ENCODE peak calls at places on chromosomes 13 and 19, in six cellular contexts. One of them, this sample, is unnamed.

GRCh38 chr13:74226791-74227475 is 92.7 kb upstream of the KLF12 start:
- DNase-seq in GM12878: no peak
- DNase-seq in K562: no peak
- DNase-seq in HEK293T: no peak
- DNase-seq in IMR-90: peak
- DNase-seq in HepG2: no peak
- DNase-seq in this sample: no peak

GRCh38 chr13:113887700-113888201 is 23.9 kb upstream of the GAS6 start:
- DNase-seq in GM12878: no peak
- DNase-seq in IMR-90: no peak
- DNase-seq in HepG2: no peak
- DNase-seq in K562: no peak
- DNase-seq in HEK293T: no peak
- DNase-seq in this sample: no peak

GRCh38 chr13:95564948-95565347 is 12.4 kb downstream of the CLDN10 start:
- DNase-seq in HEK293T: no peak
- DNase-seq in GM12878: no peak
- DNase-seq in K562: no peak
- DNase-seq in IMR-90: peak
- DNase-seq in HepG2: no peak
- DNase-seq in this sample: no peak

GRCh38 chr13:112781881-112782361 is 92.1 kb downstream of the ATP11A start:
- DNase-seq in IMR-90: no peak
- DNase-seq in HepG2: no peak
- DNase-seq in GM12878: no peak
- DNase-seq in K562: no peak
- DNase-seq in HEK293T: no peak
- DNase-seq in this sample: no peak

GRCh38 chr13:35855531-35856019 is 275.6 kb downstream of the DCLK1 start:
- DNase-seq in GM12878: no peak
- DNase-seq in IMR-90: no peak
- DNase-seq in HEK293T: peak
- DNase-seq in K562: no peak
- DNase-seq in HepG2: no peak
- DNase-seq in this sample: peak

GRCh38 chr19:289651-290538 is 1.3 kb downstream of the PLPP2 start:
- DNase-seq in HepG2: peak
- DNase-seq in HEK293T: no peak
- DNase-seq in GM12878: no peak
- DNase-seq in IMR-90: peak
- DNase-seq in K562: peak
- DNase-seq in this sample: peak

GRCh38 chr13:48210178-48210577 is 22.8 kb upstream of the ITM2B start:
- DNase-seq in K562: no peak
- DNase-seq in HEK293T: no peak
- DNase-seq in IMR-90: peak
- DNase-seq in GM12878: no peak
- DNase-seq in HepG2: no peak
- DNase-seq in this sample: peak

GRCh38 chr13:35785563-35786327 is 309.3 kb upstream of the MAB21L1 start:
- DNase-seq in K562: no peak
- DNase-seq in HepG2: no peak
- DNase-seq in GM12878: no peak
- DNase-seq in IMR-90: no peak
- DNase-seq in HEK293T: no peak
- DNase-seq in this sample: no peak

GRCh38 chr13:43232144-43232840 is 208.9 kb downstream of the DNAJC15 start:
- DNase-seq in GM12878: no peak
- DNase-seq in K562: no peak
- DNase-seq in HEK293T: no peak
- DNase-seq in HepG2: no peak
- DNase-seq in IMR-90: no peak
- DNase-seq in this sample: no peak

GRCh38 chr13:40187324-40187795 is 479.1 kb downstream of the FOXO1 start:
- DNase-seq in HEK293T: peak
- DNase-seq in K562: no peak
- DNase-seq in GM12878: no peak
- DNase-seq in IMR-90: no peak
- DNase-seq in HepG2: no peak
- DNase-seq in this sample: no peak

GRCh38 chr13:45328661-45329105 is 12.3 kb downstream of the TPT1 start:
- DNase-seq in IMR-90: peak
- DNase-seq in K562: no peak
- DNase-seq in HepG2: no peak
- DNase-seq in GM12878: no peak
- DNase-seq in HEK293T: no peak
- DNase-seq in this sample: no peak

GRCh38 chr19:3304871-3305423 is 61.4 kb upstream of the NFIC start:
- DNase-seq in IMR-90: peak
- DNase-seq in HEK293T: peak
- DNase-seq in K562: peak
- DNase-seq in GM12878: peak
- DNase-seq in HepG2: peak
- DNase-seq in this sample: peak

GRCh38 chr13:61918841-61919240 is 503.2 kb upstream of the PCDH20 start:
- DNase-seq in HepG2: no peak
- DNase-seq in IMR-90: no peak
- DNase-seq in GM12878: no peak
- DNase-seq in K562: no peak
- DNase-seq in HEK293T: no peak
- DNase-seq in this sample: no peak

GRCh38 chr13:21124853-21125252 is 51.5 kb downstream of the SKA3 start:
- DNase-seq in HepG2: peak
- DNase-seq in GM12878: no peak
- DNase-seq in HEK293T: peak
- DNase-seq in K562: no peak
- DNase-seq in IMR-90: peak
- DNase-seq in this sample: no peak

GRCh38 chr13:110109140-110109783 is 197.7 kb downstream of the COL4A1 start:
- DNase-seq in HEK293T: no peak
- DNase-seq in GM12878: no peak
- DNase-seq in HepG2: no peak
- DNase-seq in K562: no peak
- DNase-seq in IMR-90: no peak
- DNase-seq in this sample: no peak

GRCh38 chr13:29954082-29955043 is 103.9 kb upstream of the UBL3 start:
- DNase-seq in HepG2: no peak
- DNase-seq in K562: no peak
- DNase-seq in HEK293T: no peak
- DNase-seq in GM12878: no peak
- DNase-seq in IMR-90: no peak
- DNase-seq in this sample: no peak

GRCh38 chr19:29682236-29682895 is 17.1 kb downstream of the PLEKHF1 start:
- DNase-seq in HepG2: no peak
- DNase-seq in IMR-90: no peak
- DNase-seq in GM12878: no peak
- DNase-seq in HEK293T: no peak
- DNase-seq in K562: no peak
- DNase-seq in this sample: no peak

GRCh38 chr13:112784811-112785418 is 95.1 kb downstream of the ATP11A start:
- DNase-seq in GM12878: no peak
- DNase-seq in HepG2: no peak
- DNase-seq in IMR-90: no peak
- DNase-seq in K562: no peak
- DNase-seq in HEK293T: no peak
- DNase-seq in this sample: no peak

GRCh38 chr19:41872384-41872774 is 4.7 kb upstream of the CD79A start:
- DNase-seq in HEK293T: no peak
- DNase-seq in K562: no peak
- DNase-seq in GM12878: no peak
- DNase-seq in IMR-90: no peak
- DNase-seq in HepG2: no peak
- DNase-seq in this sample: no peak

GRCh38 chr19:5673752-5674151 is 6.6 kb downstream of the MICOS13 start:
- DNase-seq in HEK293T: no peak
- DNase-seq in IMR-90: no peak
- DNase-seq in HepG2: no peak
- DNase-seq in GM12878: no peak
- DNase-seq in K562: no peak
- DNase-seq in this sample: no peak

GRCh38 chr13:57629821-57630235 is 1.7 kb upstream of the PCDH17 start:
- DNase-seq in K562: peak
- DNase-seq in HepG2: no peak
- DNase-seq in IMR-90: peak
- DNase-seq in HEK293T: peak
- DNase-seq in GM12878: no peak
- DNase-seq in this sample: no peak

GRCh38 chr13:101757446-101758039 is 305.1 kb downstream of the ITGBL1 start:
- DNase-seq in K562: no peak
- DNase-seq in IMR-90: peak
- DNase-seq in HepG2: no peak
- DNase-seq in HEK293T: peak
- DNase-seq in GM12878: no peak
- DNase-seq in this sample: peak

GRCh38 chr13:106533940-106534843 is 1.3 kb downstream of the EFNB2 start:
- DNase-seq in GM12878: no peak
- DNase-seq in HEK293T: no peak
- DNase-seq in HepG2: no peak
- DNase-seq in IMR-90: peak
- DNase-seq in K562: no peak
- DNase-seq in this sample: no peak

GRCh38 chr19:18292460-18292809 is 11.0 kb upstream of the JUND start:
- DNase-seq in HEK293T: no peak
- DNase-seq in K562: no peak
- DNase-seq in GM12878: no peak
- DNase-seq in HepG2: no peak
- DNase-seq in IMR-90: no peak
- DNase-seq in this sample: no peak

GRCh38 chr19:18294467-18294864 is 13.0 kb upstream of the JUND start:
- DNase-seq in HepG2: no peak
- DNase-seq in HEK293T: no peak
- DNase-seq in K562: peak
- DNase-seq in GM12878: no peak
- DNase-seq in IMR-90: no peak
- DNase-seq in this sample: no peak

GRCh38 chr19:18291590-18292459 is 10.4 kb upstream of the JUND start:
- DNase-seq in HepG2: peak
- DNase-seq in GM12878: no peak
- DNase-seq in K562: peak
- DNase-seq in HEK293T: peak
- DNase-seq in IMR-90: peak
- DNase-seq in this sample: peak

GRCh38 chr19:18293642-18294466 is 12.4 kb upstream of the JUND start:
- DNase-seq in HEK293T: no peak
- DNase-seq in K562: peak
- DNase-seq in HepG2: no peak
- DNase-seq in GM12878: no peak
- DNase-seq in IMR-90: no peak
- DNase-seq in this sample: no peak

DNA sequence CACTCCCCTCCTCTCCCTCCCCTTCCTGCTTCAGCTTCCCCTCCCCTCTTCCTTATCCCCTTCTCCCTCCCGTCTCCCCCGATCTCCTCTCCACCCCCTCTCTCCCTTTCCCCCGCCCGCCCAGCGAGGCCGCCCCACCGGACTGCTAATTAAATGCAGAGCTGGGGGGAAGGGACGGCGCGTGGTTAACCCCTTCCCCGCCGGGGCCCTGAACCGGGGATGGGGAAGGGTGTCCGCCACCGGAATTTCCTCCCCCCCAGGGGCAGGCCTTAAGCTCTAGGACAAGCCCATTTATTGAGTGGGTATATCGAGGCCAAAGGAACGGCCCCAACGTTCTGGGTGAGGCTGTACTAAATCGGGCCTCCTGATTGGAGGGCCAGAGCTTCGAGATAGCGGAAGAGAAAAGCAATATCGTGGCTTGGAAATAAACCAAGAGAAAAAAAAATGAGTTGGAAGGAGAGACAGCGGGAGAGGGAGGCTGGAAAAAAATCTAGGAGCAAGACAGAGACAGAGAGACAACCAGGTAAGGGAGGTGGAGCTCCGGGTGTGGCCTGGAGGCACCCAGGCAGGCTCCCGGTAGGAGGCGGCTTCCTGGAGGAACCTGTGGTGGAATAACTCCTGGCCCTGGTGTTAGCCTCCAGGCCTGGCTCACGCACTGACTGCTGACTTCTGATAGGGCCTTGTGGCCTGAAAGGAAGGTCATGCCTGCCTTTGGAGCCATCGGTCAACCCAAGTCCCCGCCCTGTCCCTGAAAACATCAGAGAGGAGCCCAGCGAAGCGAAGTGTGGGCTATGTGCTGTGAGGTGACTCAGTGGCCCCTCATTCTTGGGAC is 11.6 kb upstream of the JUND start:
- DNase-seq in HepG2: peak
- DNase-seq in IMR-90: peak
- DNase-seq in K562: peak
- DNase-seq in GM12878: no peak
- DNase-seq in HEK293T: peak
- DNase-seq in this sample: peak
- TF ChIP-seq BHLHE40 in HepG2: no peak
- TF ChIP-seq BHLHE40 in IMR-90: no peak
- TF ChIP-seq BHLHE40 in K562: peak
- TF ChIP-seq BHLHE40 in GM12878: no peak
- TF ChIP-seq BHLHE40 in HEK293T: no peak
- TF ChIP-seq BHLHE40 in this sample: no peak

GRCh38 chr13:34413538-34414210 is 528.4 kb upstream of the NBEA start:
- DNase-seq in HEK293T: no peak
- DNase-seq in K562: no peak
- DNase-seq in GM12878: no peak
- DNase-seq in HepG2: no peak
- DNase-seq in IMR-90: no peak
- DNase-seq in this sample: no peak
- TF ChIP-seq BHLHE40 in HEK293T: no peak
- TF ChIP-seq BHLHE40 in K562: no peak
- TF ChIP-seq BHLHE40 in GM12878: no peak
- TF ChIP-seq BHLHE40 in HepG2: no peak
- TF ChIP-seq BHLHE40 in IMR-90: no peak
- TF ChIP-seq BHLHE40 in this sample: no peak

GRCh38 chr19:15441317-15441716 is 8.4 kb downstream of the WIZ start:
- DNase-seq in IMR-90: no peak
- DNase-seq in HepG2: no peak
- DNase-seq in GM12878: no peak
- DNase-seq in K562: no peak
- DNase-seq in HEK293T: no peak
- DNase-seq in this sample: no peak
- TF ChIP-seq BHLHE40 in IMR-90: no peak
- TF ChIP-seq BHLHE40 in HepG2: no peak
- TF ChIP-seq BHLHE40 in GM12878: no peak
- TF ChIP-seq BHLHE40 in K562: no peak
- TF ChIP-seq BHLHE40 in HEK293T: no peak
- TF ChIP-seq BHLHE40 in this sample: no peak

DNA sequence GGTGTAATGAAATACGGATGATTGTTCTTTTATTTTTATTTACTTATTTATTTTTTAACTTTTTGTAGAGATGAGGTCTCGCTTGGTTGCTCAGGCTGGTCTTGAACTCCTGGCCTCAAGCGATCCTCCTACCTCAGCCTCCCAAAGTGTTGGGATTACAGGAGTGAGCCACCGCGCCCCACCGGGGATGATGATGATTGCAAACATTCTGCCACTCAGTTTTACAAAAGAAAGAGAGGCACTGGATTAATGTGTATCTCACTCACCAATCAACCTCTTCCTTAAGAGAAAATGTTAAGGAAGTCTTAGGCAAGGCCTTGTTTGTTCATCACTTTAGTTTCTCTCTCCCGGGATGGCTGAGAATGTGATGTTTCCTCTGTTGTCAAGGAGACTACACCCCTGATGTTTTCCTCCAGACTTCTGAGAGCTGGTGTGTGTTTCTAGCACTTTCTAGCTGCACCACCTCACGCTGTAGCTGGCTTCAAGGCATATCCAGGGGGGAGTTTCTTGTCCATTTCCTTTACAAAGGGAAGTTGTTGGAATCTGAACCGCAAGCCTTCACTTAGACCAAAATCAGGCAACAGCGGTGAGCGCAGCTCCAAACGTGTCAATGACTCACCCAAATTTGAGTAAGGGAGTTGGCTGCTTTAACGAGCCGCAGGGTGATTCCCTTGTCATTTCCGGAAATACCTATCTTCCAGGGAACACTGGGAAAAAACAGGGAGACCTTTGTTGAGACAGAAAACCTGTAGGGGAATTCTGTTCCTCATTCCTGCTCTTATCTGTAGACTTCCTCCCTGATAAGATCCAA is 2.3 kb downstream of the LDLR start:
- DNase-seq in HEK293T: no peak
- DNase-seq in HepG2: peak
- DNase-seq in IMR-90: peak
- DNase-seq in GM12878: no peak
- DNase-seq in K562: no peak
- DNase-seq in this sample: peak
- TF ChIP-seq BHLHE40 in HEK293T: no peak
- TF ChIP-seq BHLHE40 in HepG2: peak
- TF ChIP-seq BHLHE40 in IMR-90: peak
- TF ChIP-seq BHLHE40 in GM12878: no peak
- TF ChIP-seq BHLHE40 in K562: peak
- TF ChIP-seq BHLHE40 in this sample: no peak

This sample was measured in A549.